ENCODE peak calls at places on chromosomes 6 and 20, in four cellular contexts. O is AG04450, X is DND-41, K is A673. R is an unnamed sample.

GRCh38 chr6:142542704-142543233 is 241.0 kb downstream of the ADGRG6 start:
- DNase-seq in X (no peak), K (no peak), O (peak), R (no peak)

GRCh38 chr6:5214570-5215052 is 46.1 kb downstream of the LYRM4 start:
- DNase-seq in O (peak), X (peak), K (peak), R (no peak)

GRCh38 chr6:166989427-166990034 is 9.7 kb upstream of the CEP43 start:
- DNase-seq in O (peak), K (peak), X (peak), R (no peak)

GRCh38 chr20:45300961-45301360 is 5.7 kb upstream of the RBPJL start:
- DNase-seq in K (peak), X (peak), O (no peak), R (peak)

GRCh38 chr6:165390475-165390874 is 81.1 kb upstream of the C6orf118 start:
- DNase-seq in O (no peak), X (no peak), K (no peak), R (no peak)

GRCh38 chr6:130202782-130203181 is 20.0 kb downstream of the SAMD3 start:
- DNase-seq in K (no peak), O (no peak), X (no peak), R (no peak)

GRCh38 chr6:15332441-15332840 is 86.6 kb downstream of the JARID2 start:
- DNase-seq in O (peak), X (no peak), K (no peak), R (no peak)

GRCh38 chr6:1617466-1618304 is 8.0 kb downstream of the FOXC1 start:
- DNase-seq in X (no peak), K (no peak), O (no peak), R (no peak)

GRCh38 chr6:4957521-4958231 is 46.2 kb downstream of the RPP40 start:
- DNase-seq in O (no peak), X (no peak), K (no peak), R (no peak)

GRCh38 chr6:44682987-44683779 is 295.7 kb downstream of the CDC5L start:
- DNase-seq in O (no peak), X (no peak), K (no peak), R (no peak)

GRCh38 chr6:52020961-52021570 is 66.3 kb downstream of the PKHD1 start:
- DNase-seq in O (no peak), X (no peak), K (peak), R (peak)

GRCh38 chr6:108995296-108995695 is 99.3 kb downstream of the SESN1 start:
- DNase-seq in X (no peak), K (no peak), O (no peak), R (no peak)

GRCh38 chr6:135182993-135183531 is 2.0 kb downstream of the MYB start:
- DNase-seq in K (no peak), X (peak), O (no peak), R (peak)

GRCh38 chr6:139852484-139853140 is 478.2 kb upstream of the CITED2 start:
- DNase-seq in K (no peak), X (no peak), O (peak), R (no peak)

GRCh38 chr6:5378331-5378730 is 117.0 kb downstream of the FARS2 start:
- DNase-seq in X (no peak), K (peak), O (no peak), R (no peak)

GRCh38 chr6:2960935-2961334 is 10.4 kb downstream of the SERPINB6 start:
- DNase-seq in O (no peak), K (no peak), X (no peak), R (no peak)

GRCh38 chr6:108134213-108134973 is 31.4 kb upstream of the NR2E1 start:
- DNase-seq in O (no peak), X (no peak), K (no peak), R (no peak)

GRCh38 chr20:52454660-52455059 is 263.1 kb upstream of the ZFP64 start:
- DNase-seq in K (no peak), O (peak), X (no peak), R (no peak)

GRCh38 chr6:11595903-11596302 is 58.4 kb downstream of the TMEM170B start:
- DNase-seq in O (no peak), K (peak), X (no peak), R (peak)

GRCh38 chr6:143222758-143223334 is 162.2 kb downstream of the AIG1 start:
- DNase-seq in K (no peak), X (no peak), O (no peak), R (no peak)

GRCh38 chr6:35377002-35377401 is 34.6 kb downstream of the PPARD start:
- DNase-seq in K (no peak), X (no peak), O (no peak), R (no peak)

GRCh38 chr6:97282726-97283617 is at the start of gene MMS22L:
- DNase-seq in K (peak), O (peak), X (peak), R (peak)

GRCh38 chr6:4879724-4880372 is 103.6 kb downstream of the CDYL start:
- DNase-seq in X (no peak), K (no peak), O (no peak), R (no peak)

GRCh38 chr6:68746376-68746775 is 111.3 kb downstream of the ADGRB3 start:
- DNase-seq in O (no peak), K (no peak), X (no peak), R (no peak)

GRCh38 chr20:40668449-40669228 is 20.4 kb downstream of the MAFB start:
- DNase-seq in K (no peak), X (no peak), O (no peak), R (no peak)

GRCh38 chr6:36349240-36349639 is 12.6 kb upstream of the BNIP5 start:
- DNase-seq in O (no peak), X (peak), K (no peak), R (peak)

GRCh38 chr6:152404936-152405595 is 232.1 kb downstream of the SYNE1 start:
- DNase-seq in K (no peak), O (no peak), X (no peak), R (no peak)

GRCh38 chr20:49185071-49185757 is 2.9 kb downstream of the STAU1 start:
- DNase-seq in K (no peak), O (no peak), X (no peak), R (no peak)

GRCh38 chr6:123908813-123909212 is 105.1 kb downstream of the NKAIN2 start:
- DNase-seq in O (no peak), K (no peak), X (no peak), R (no peak)

GRCh38 chr20:60559462-60559861 is 601.2 kb downstream of the CDH26 start:
- DNase-seq in X (no peak), O (no peak), K (no peak), R (no peak)

GRCh38 chr6:28807682-28808280 is 116.0 kb downstream of the TRIM27 start:
- DNase-seq in O (no peak), X (peak), K (peak), R (peak)

GRCh38 chr6:127793396-127793795 is 107.5 kb downstream of the THEMIS start:
- DNase-seq in K (peak), X (no peak), O (no peak), R (no peak)

GRCh38 chr6:91786474-91787184 is 1199.8 kb upstream of the MAP3K7 start:
- DNase-seq in K (no peak), O (no peak), X (no peak), R (no peak)

GRCh38 chr6:83309344-83309743 is 116.2 kb downstream of the RWDD2A start:
- DNase-seq in K (no peak), O (no peak), X (no peak), R (no peak)

GRCh38 chr6:166512567-166512966 is 73.9 kb downstream of the RAMACL start:
- DNase-seq in K (no peak), X (no peak), O (no peak), R (no peak)

GRCh38 chr6:1190361-1190760 is 121.5 kb upstream of the FOXQ1 start:
- DNase-seq in O (peak), X (no peak), K (peak), R (no peak)

GRCh38 chr6:1970151-1970561 is 275.2 kb downstream of the GMDS start:
- DNase-seq in O (no peak), K (no peak), X (peak), R (no peak)

DNA sequence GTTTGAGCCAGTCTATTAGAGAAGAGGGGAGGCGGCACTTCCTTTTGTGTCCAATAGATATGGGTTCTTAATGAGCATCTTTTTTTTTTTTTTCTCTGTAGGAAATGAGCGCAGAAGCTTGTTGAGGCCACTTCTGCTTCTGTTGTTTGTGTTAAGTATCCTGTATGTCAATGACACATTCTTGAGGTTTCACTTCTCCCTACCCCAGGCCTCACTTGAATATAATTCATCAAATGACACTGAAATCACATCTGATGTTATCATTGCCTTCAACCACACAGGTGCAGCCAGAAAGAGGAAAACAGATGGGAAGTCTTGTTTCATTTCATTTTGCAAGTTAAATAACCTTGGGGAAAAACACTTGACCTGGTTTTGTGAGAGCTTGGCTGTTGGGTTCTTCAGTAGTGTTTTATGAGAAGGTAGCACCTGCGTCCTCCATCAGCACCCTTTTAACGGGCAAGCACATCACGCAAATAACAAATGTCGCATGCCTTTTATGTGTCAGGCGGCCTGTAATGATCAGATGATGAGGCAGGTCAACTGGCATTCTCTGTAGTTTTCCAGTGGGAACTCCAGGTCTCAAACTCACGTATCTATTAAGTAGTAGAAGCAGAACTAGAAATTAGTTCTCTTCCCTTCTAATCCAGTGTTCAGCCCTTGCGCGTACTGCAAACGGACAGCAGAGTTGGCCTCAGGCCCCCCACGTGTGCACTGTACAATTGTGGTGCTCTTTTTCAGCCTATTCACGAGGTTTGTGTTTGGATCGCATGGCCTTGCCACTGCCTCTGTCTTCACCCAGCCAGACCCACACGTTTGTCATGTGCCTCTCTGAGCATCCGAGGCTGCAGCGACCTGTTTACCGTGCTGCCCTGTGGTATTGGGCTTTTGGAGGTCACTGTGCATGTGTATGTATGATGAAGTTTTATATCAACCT is 23.5 kb downstream of the PLEKHG1 start:
- DNase-seq in K (no peak), O (no peak), X (no peak), R (peak)
- H3K4me3 ChIP-seq in K (no peak), O (no peak), X (no peak), R (no peak)

GRCh38 chr6:46014054-46014453 is 1.6 kb downstream of the CLIC5 start:
- DNase-seq in K (no peak), X (no peak), O (no peak), R (peak)
- H3K4me3 ChIP-seq in K (no peak), X (no peak), O (no peak), R (no peak)

DNA sequence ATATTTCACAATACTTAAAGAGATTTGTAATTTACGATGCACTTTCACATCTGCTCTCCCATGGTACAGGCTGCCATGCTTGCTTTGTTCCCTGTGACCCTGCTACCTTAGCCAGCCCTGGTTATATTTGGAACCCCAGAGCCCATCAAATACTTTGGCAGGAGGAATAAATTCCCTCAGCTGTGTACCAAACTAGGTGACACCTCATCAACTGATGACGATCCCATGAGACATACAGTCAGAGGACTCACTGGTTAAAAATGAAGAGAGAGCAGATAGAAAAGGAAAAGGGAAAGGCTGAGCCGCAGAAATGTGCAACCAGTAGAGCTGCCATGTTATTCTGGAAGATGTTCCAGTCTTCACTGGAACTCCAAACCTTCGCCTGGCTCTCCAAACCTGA is 120.0 kb downstream of the SIM1 start:
- DNase-seq in O (no peak), X (no peak), K (no peak), R (no peak)
- H3K4me3 ChIP-seq in O (no peak), X (no peak), K (no peak), R (no peak)

GRCh38 chr20:57256908-57257307 is 9.5 kb downstream of the BMP7 start:
- DNase-seq in K (no peak), X (no peak), O (no peak), R (no peak)

GRCh38 chr20:57259179-57260021 is 7.0 kb downstream of the BMP7 start:
- DNase-seq in K (peak), O (no peak), X (no peak), R (no peak)

GRCh38 chr20:57260065-57260958 is 6.1 kb downstream of the BMP7 start:
- DNase-seq in O (no peak), X (no peak), K (no peak), R (no peak)

GRCh38 chr20:57256205-57256604 is 10.2 kb downstream of the BMP7 start:
- DNase-seq in X (no peak), O (no peak), K (no peak), R (no peak)

GRCh38 chr20:57258055-57258454 is 8.4 kb downstream of the BMP7 start:
- DNase-seq in K (peak), O (no peak), X (no peak), R (no peak)
- H3K4me3 ChIP-seq in K (no peak), O (no peak), X (no peak), R (no peak)

GRCh38 chr6:33745558-33745957 is 1.1 kb downstream of the IP6K3 start:
- DNase-seq in X (no peak), K (no peak), O (no peak), R (no peak)

GRCh38 chr6:33746036-33746600 is 587 bp downstream of the IP6K3 start:
- DNase-seq in O (no peak), X (no peak), K (peak), R (no peak)

GRCh38 chr6:33746651-33747100 is at the start of gene IP6K3:
- DNase-seq in O (no peak), K (no peak), X (no peak), R (no peak)

GRCh38 chr6:33744001-33744848 is 2.5 kb downstream of the IP6K3 start:
- DNase-seq in K (peak), O (no peak), X (peak), R (peak)

DNA sequence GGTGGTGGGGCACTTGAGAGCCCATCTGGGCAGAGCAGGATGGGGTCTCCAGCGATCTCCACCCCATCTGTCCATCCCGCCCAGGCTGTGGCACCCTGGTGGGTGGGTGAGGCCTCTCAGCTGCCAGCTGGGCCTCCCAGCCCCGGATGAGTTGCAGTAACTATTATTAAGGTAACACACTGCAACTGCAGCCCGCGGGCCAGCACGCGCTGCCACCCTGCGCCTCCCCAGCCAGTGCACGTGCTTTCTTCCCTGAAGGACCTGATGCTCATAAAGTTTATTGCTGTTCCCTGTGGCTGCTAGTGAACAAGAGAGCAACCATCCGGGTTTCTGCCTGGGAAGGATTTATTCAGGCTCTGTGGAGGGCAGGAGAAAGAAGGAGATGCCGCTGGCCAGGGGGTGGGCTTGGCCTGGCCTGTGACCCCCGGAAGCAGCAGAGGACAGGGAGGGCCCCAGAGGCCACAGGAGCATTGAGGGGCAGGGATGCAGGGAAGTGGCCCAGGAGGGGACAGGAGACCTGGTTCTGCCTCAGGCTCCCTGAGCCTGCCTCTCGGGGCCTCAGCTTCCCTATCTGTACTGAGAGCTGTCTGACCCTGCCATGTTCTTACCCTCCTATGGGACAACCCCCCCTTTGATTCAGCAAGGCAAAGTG is 1.7 kb downstream of the IP6K3 start:
- DNase-seq in O (no peak), K (peak), X (no peak), R (no peak)
- H3K4me3 ChIP-seq in O (no peak), K (no peak), X (no peak), R (no peak)

GRCh38 chr20:19886666-19887288 is 128.7 kb downstream of the RIN2 start:
- DNase-seq in K (peak), X (no peak), O (no peak), R (no peak)
- H3K4me3 ChIP-seq in K (no peak), X (no peak), O (peak), R (no peak)

GRCh38 chr6:118708736-118709135 is 57.3 kb upstream of the CEP85L start:
- DNase-seq in X (no peak), O (no peak), K (no peak), R (no peak)
- H3K4me3 ChIP-seq in X (peak), O (peak), K (peak), R (peak)

DNA sequence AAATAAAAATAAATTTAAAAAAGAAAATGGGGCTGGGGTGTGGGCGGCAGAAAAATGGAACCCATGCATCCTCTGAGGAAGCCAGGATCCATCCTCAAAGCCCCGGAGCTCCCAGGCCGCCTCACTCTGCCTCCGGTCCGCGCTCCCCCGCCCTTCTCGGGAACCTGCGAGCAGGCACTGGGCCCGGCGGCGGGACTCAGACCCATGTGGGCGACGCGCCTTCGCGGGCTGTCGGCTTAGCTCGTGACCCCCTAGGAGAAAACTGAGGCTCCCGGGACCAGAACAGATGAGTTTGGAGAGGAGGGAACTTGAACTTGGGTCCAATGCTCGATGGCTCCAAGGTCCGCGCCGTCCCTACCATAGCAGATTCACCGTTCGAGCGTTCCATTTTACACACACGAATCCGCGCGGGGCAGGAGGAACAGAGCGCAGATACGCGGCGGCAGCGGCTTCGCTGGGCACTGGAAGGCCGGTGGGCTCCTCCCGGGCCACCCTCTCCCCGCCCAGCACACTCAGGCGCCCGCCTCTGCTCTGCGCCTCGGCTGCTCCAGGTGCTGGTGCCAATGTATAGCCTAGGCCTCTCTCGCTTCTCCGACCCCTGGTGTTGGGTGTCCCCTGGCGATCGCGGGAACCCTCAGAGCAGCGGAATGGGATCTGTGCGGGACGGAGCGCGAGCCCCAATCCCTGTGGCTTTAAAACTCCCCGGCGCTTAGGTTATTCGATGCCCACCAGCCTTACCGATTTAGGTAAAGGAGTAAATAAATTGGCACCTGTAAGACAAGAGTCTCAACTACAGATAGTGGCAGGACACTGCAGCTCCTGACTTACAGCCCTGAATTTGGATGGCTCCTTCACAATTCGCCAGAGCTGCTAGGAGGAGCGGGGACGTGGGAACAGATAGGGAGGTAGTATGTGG is 39.2 kb downstream of the DPPA5 start:
- DNase-seq in O (no peak), K (no peak), X (no peak), R (no peak)
- H3K4me3 ChIP-seq in O (peak), K (no peak), X (no peak), R (no peak)

GRCh38 chr20:63392465-63393365 is 31.6 kb upstream of the CHRNA4 start:
- DNase-seq in O (no peak), K (no peak), X (no peak), R (no peak)

GRCh38 chr20:63393566-63393965 is 32.4 kb upstream of the CHRNA4 start:
- DNase-seq in O (no peak), X (no peak), K (no peak), R (no peak)

GRCh38 chr20:63395723-63396122 is 34.6 kb upstream of the CHRNA4 start:
- DNase-seq in K (no peak), O (no peak), X (no peak), R (no peak)

GRCh38 chr20:63394635-63395455 is 33.7 kb upstream of the CHRNA4 start:
- DNase-seq in O (no peak), X (no peak), K (no peak), R (no peak)

DNA sequence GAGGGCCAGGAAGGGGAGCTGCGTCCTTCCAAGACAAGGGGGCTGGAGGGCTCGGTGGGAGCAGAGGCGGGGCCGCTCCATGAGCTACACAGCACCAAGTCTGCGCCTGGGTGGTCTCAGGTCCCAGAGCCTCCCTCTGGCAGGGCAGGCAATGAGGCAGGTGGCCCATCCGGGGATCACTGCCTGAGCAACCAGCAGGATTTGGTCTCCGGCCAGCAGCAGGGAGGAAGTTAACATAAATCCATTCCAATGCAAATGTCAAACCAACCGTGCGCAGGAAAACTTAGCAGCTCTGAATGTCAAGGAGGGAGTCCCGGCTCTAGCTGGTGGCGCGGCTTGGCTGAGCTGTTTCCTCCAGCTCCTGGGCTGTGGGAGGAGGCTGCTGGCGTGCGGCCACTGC is 32.9 kb upstream of the CHRNA4 start:
- DNase-seq in K (peak), O (no peak), X (no peak), R (no peak)
- H3K4me3 ChIP-seq in K (no peak), O (no peak), X (no peak), R (no peak)

R was measured in Jurkat, Clone E6-1.